ENCODE peak calls at places on chromosome 16, in nine cellular contexts. C is thoracic aorta, X is endodermal cell, R is transverse colon, V is prostate gland, U is tibial artery, N is A549, W is heart left ventricle, E is PC-9. O is an unnamed sample. For H3K9me3, the result is how much of the 10 kb centered on the place peaks cover.

GRCh38 chr16:3158498-3159314 is 23.9 kb downstream of the ZNF213 start:
- DNase-seq in C (peak), X (peak), R (peak), V (peak), U (peak), N (peak), W (peak), E (peak), O (peak)

GRCh38 chr16:11575223-11575589 is 11.5 kb downstream of the LITAF start:
- DNase-seq in C (no peak), X (no peak), R (no peak), V (no peak), U (no peak), N (no peak), W (no peak), E (no peak), O (no peak)

GRCh38 chr16:10242916-10243315 is 60.7 kb upstream of the GRIN2A start:
- DNase-seq in C (no peak), X (no peak), R (no peak), V (no peak), U (no peak), N (no peak), W (no peak), E (no peak), O (no peak)

GRCh38 chr16:79269211-79269863 is 331.2 kb downstream of the MAF start:
- DNase-seq in C (no peak), X (no peak), R (no peak), V (no peak), U (no peak), N (no peak), W (no peak), E (no peak), O (no peak)

GRCh38 chr16:15621456-15621855 is 21.5 kb downstream of the MARF1 start:
- DNase-seq in C (no peak), X (no peak), R (no peak), V (no peak), U (no peak), N (no peak), W (peak), E (no peak), O (no peak)

GRCh38 chr16:13120557-13120956 is 219.2 kb downstream of the SHISA9 start:
- DNase-seq in C (no peak), X (peak), R (no peak), V (no peak), U (no peak), N (no peak), W (no peak), E (no peak), O (no peak)

GRCh38 chr16:81767987-81768592 is 11.0 kb upstream of the PLCG2 start:
- DNase-seq in C (no peak), X (no peak), R (no peak), V (peak), U (no peak), N (peak), W (no peak), E (no peak), O (no peak)

GRCh38 chr16:87809150-87809902 is 43.5 kb upstream of the KLHDC4 start:
- DNase-seq in C (no peak), X (no peak), R (peak), V (no peak), U (no peak), N (no peak), W (no peak), E (no peak), O (peak)

GRCh38 chr16:26705346-26705745 is 361.4 kb upstream of the C16orf82 start:
- DNase-seq in C (no peak), X (no peak), R (no peak), V (no peak), U (no peak), N (no peak), W (no peak), E (no peak), O (no peak)

GRCh38 chr16:54774768-54775167 is 155.9 kb upstream of the IRX5 start:
- DNase-seq in C (no peak), X (no peak), R (no peak), V (no peak), U (no peak), N (no peak), W (no peak), E (no peak), O (no peak)

GRCh38 chr16:69503244-69503643 is 62.5 kb upstream of the NFAT5 start:
- DNase-seq in C (no peak), X (no peak), R (no peak), V (no peak), U (no peak), N (no peak), W (no peak), E (no peak), O (no peak)

GRCh38 chr16:3656491-3657468 is 2.3 kb downstream of the DNASE1 start:
- DNase-seq in C (no peak), X (peak), R (no peak), V (no peak), U (peak), N (no peak), W (peak), E (no peak), O (no peak)

GRCh38 chr16:31868701-31869167 is 4.9 kb upstream of the ZNF267 start:
- DNase-seq in C (peak), X (peak), R (peak), V (peak), U (peak), N (peak), W (peak), E (peak), O (peak)

GRCh38 chr16:51540259-51540658 is 389.2 kb upstream of the SALL1 start:
- DNase-seq in C (no peak), X (no peak), R (no peak), V (no peak), U (no peak), N (no peak), W (no peak), E (no peak), O (no peak)

GRCh38 chr16:25888873-25889272 is 197.1 kb downstream of the HS3ST4 start:
- DNase-seq in C (no peak), X (no peak), R (no peak), V (no peak), U (no peak), N (no peak), W (no peak), E (no peak), O (no peak)

GRCh38 chr16:5235119-5235518 is 137.5 kb upstream of the EEF2KMT start:
- DNase-seq in C (no peak), X (no peak), R (no peak), V (no peak), U (no peak), N (no peak), W (no peak), E (no peak), O (no peak)

GRCh38 chr16:58201163-58201562 is 3.3 kb upstream of the CSNK2A2 start:
- DNase-seq in C (no peak), X (peak), R (no peak), V (no peak), U (no peak), N (no peak), W (no peak), E (no peak), O (no peak)

GRCh38 chr16:81431554-81432353 is 12.9 kb upstream of the CMIP start:
- DNase-seq in C (no peak), X (no peak), R (no peak), V (no peak), U (no peak), N (no peak), W (peak), E (no peak), O (peak)

GRCh38 chr16:83027973-83028372 is 401.2 kb downstream of the CDH13 start:
- DNase-seq in C (no peak), X (no peak), R (no peak), V (no peak), U (no peak), N (no peak), W (no peak), E (no peak), O (no peak)

GRCh38 chr16:4461250-4462085 is 13.0 kb downstream of the NMRAL1 start:
- DNase-seq in C (no peak), X (peak), R (no peak), V (no peak), U (no peak), N (no peak), W (no peak), E (no peak), O (peak)

GRCh38 chr16:966035-966434 is 4.7 kb downstream of the LMF1 start:
- DNase-seq in C (no peak), X (no peak), R (no peak), V (no peak), U (no peak), N (no peak), W (peak), E (no peak), O (no peak)

GRCh38 chr16:69930117-69930776 is 20.9 kb upstream of the CLEC18A start:
- DNase-seq in C (no peak), X (peak), R (peak), V (peak), U (peak), N (peak), W (peak), E (no peak), O (peak)

GRCh38 chr16:4385066-4385788 is 13.6 kb downstream of the VASN start:
- DNase-seq in C (no peak), X (peak), R (no peak), V (no peak), U (peak), N (no peak), W (no peak), E (no peak), O (no peak)

GRCh38 chr16:77822656-77823055 is 34.3 kb downstream of the VAT1L start:
- DNase-seq in C (no peak), X (no peak), R (no peak), V (no peak), U (no peak), N (no peak), W (no peak), E (no peak), O (no peak)

GRCh38 chr16:58640949-58641348 is 11.3 kb upstream of the CNOT1 start:
- DNase-seq in C (no peak), X (no peak), R (no peak), V (no peak), U (no peak), N (no peak), W (no peak), E (no peak), O (no peak)

GRCh38 chr16:12503201-12503600 is 300.5 kb downstream of the CPPED1 start:
- DNase-seq in C (no peak), X (no peak), R (no peak), V (no peak), U (no peak), N (no peak), W (no peak), E (no peak), O (no peak)

GRCh38 chr16:27174007-27174406 is 29.3 kb upstream of the KDM8 start:
- DNase-seq in C (no peak), X (no peak), R (peak), V (peak), U (no peak), N (no peak), W (no peak), E (no peak), O (no peak)

GRCh38 chr16:27816561-27816960 is 247.0 kb downstream of the GSG1L start:
- DNase-seq in C (no peak), X (peak), R (no peak), V (no peak), U (no peak), N (no peak), W (no peak), E (no peak), O (no peak)

GRCh38 chr16:8299635-8300034 is 290.7 kb downstream of the TMEM114 start:
- DNase-seq in C (no peak), X (no peak), R (no peak), V (no peak), U (no peak), N (no peak), W (no peak), E (no peak), O (no peak)
- H3K9me3 ChIP-seq in C (under half), X (under half), R (under half), V (under half), U (under half), N (under half), W (under half), E (under half), O (under half)

DNA sequence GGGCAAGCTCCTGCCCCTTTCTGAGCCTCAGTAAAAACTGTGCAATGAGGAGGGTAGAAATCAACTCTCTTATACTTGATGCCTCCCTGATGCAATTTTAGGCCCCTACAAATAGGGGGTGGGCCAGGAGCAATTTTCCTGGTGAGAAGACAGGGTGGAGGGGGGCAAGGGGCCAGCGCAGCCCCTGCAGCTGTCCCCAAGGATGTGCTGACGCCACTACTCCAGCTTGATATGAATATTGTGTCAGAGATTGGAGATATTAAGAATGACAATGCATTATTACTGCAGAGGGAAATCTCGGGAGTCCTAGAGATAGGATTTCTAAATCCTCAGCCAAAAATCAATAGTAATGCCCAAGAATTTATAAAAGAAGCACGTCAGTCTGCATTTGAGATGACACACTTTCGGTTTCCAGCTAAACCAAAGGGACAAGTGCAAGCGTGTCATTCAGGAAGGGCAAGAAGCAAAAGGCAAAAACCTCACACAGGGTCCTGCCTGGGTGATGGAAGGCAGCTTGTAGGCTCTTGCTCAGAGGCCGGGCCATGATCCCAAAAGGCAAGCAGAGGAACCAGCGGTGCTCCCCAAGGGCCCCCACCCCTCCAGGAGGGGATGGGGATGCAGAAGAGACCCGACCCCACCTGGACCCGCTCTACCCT is 178.8 kb downstream of the C16orf78 start:
- DNase-seq in C (no peak), X (no peak), R (no peak), V (no peak), U (no peak), N (no peak), W (no peak), E (no peak), O (no peak)
- H3K27ac ChIP-seq in C (no peak), X (no peak), R (no peak), V (no peak), U (no peak), N (no peak), W (no peak), E (no peak), O (no peak)

DNA sequence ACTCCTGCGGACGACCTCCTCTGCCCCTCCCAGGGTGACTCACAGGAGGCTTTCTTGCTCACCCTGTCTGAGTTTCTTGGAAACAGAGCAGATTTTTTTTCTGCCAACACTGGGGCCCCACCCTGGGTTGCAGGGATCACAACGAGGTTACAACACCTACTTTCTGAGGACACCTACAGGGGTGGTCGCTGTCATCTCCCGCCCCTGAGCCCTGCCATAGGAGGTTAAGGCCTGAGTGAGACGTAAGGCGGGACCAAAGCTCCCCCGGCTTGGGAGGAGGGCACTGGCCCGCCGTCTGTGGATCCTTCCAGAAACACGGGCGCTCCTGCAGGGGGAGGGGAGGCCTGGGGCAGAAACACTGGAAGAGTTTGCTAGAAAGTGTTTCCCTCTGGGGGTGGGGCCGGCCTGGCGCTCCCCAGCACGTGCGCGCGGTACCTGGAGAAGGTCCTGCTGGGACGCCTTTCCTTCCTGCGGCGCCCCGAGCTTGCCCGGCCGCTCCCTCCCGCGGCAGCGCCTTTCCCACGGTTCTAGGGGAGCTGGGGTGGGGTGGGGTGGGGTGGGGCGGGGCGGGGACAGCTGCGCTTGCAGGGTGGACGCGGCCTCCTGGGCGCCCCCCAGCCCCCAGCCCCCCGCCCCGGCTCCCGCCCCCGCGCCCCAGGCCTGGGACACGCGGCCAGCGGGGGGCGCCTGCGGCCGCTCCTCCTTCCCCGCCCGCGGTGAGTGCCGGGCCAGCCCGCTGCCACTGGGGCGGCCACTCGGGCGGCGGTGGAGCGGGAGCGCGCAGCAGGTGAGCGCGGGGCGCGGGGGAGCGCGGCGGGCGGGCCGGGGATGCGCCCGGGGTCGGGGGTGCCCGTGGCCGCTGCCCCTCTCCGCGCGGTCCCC is 20.7 kb upstream of the ADCY7 start:
- DNase-seq in C (no peak), X (peak), R (peak), V (no peak), U (peak), N (peak), W (peak), E (peak), O (peak)
- TF ChIP-seq CTCF in C (no peak), X (peak), R (peak), V (no peak), U (no peak), N (peak), W (no peak), E (no peak), O (no peak)

DNA sequence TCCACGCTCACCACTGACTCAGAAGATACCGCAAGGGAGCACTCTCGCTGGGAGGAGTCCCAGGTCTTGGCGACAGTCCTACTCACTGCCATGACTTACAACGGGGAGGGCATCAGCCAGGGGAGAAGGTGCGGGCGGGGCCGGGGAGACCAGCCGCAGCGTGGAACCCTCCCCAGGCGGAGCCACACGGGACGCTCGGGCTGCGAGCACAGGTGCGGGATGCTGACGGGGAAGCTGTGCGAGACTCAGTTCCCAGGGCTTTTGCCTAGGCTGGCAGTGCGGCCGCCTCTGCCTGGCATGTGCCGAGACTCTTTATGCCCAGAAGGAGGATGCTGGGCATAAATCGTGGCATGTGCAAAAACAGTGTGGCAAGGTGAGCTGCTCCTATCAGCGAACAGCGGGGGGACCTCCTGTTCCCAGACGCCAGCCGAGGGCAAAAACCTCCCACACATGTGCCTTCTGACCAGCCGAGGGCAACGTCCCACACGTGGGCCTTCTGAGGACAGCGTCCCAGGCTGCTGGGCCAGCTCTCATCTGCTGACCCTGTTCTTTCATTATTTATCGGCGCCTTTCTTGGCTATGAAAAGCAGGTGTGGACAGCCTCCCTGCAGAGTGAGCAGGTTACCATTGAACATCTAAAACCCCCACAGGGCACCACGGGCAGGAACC is 6.1 kb downstream of the GALNS start:
- DNase-seq in C (no peak), X (no peak), R (no peak), V (no peak), U (no peak), N (no peak), W (no peak), E (no peak), O (no peak)
- H3K9me3 ChIP-seq in C (under half), X (under half), R (under half), V (under half), U (under half), N (under half), W (under half), E (under half), O (under half)

GRCh38 chr16:17469742-17470001 is 1.1 kb downstream of the XYLT1 start:
- DNase-seq in C (no peak), X (peak), R (no peak), V (no peak), U (no peak), N (no peak), W (no peak), E (no peak), O (no peak)
- H3K27ac ChIP-seq in C (no peak), X (no peak), R (peak), V (peak), U (peak), N (peak), W (no peak), E (no peak), O (no peak)

GRCh38 chr16:56683424-56684162 is 1.3 kb downstream of the MT1X start:
- DNase-seq in C (no peak), X (peak), R (no peak), V (no peak), U (no peak), N (no peak), W (no peak), E (no peak), O (no peak)
- TF ChIP-seq CTCF in C (no peak), X (peak), R (no peak), V (no peak), U (no peak), N (no peak), W (no peak), E (no peak), O (no peak)

GRCh38 chr16:85288869-85289660 is 176.8 kb upstream of the CIBAR2 start:
- DNase-seq in C (no peak), X (no peak), R (no peak), V (no peak), U (no peak), N (no peak), W (no peak), E (no peak), O (no peak)

GRCh38 chr16:85290626-85291301 is 178.5 kb upstream of the CIBAR2 start:
- DNase-seq in C (no peak), X (no peak), R (no peak), V (no peak), U (no peak), N (no peak), W (no peak), E (no peak), O (no peak)

GRCh38 chr16:85293899-85294642 is 181.8 kb upstream of the CIBAR2 start:
- DNase-seq in C (no peak), X (no peak), R (no peak), V (no peak), U (no peak), N (no peak), W (no peak), E (no peak), O (no peak)

GRCh38 chr16:85289760-85290625 is 177.7 kb upstream of the CIBAR2 start:
- DNase-seq in C (no peak), X (no peak), R (no peak), V (no peak), U (no peak), N (no peak), W (no peak), E (no peak), O (no peak)

GRCh38 chr16:85291302-85292148 is 179.3 kb upstream of the CIBAR2 start:
- DNase-seq in C (no peak), X (no peak), R (peak), V (no peak), U (no peak), N (no peak), W (peak), E (no peak), O (no peak)
- H3K9me3 ChIP-seq in C (under half), X (under half), R (under half), V (under half), U (under half), N (under half), W (under half), E (under half), O (under half)

DNA sequence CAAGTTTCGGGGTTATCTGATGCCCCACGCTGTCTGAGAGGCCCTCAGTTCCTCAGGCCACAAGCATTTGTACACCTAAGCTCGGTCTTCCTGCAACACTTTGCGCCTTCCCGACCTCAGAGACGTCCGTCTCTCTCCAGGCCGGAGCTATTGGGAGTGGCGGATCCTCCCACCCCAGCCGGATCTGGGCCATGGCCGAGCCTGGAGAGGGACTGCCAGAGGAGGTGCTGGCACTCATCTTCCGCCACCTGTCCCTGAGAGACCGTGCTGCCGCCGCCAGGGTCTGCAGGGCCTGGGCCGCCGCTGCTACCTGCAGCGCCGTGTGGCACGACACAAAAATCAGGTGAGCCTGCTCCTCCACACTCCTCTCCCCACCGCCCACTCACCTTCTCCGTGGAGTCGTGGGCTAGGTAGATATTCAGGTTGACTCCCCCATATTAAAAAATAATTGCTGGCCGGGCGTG is 1.9 kb downstream of the FBXL8 start:
- DNase-seq in C (no peak), X (peak), R (no peak), V (peak), U (no peak), N (no peak), W (peak), E (no peak), O (no peak)
- H3K27ac ChIP-seq in C (no peak), X (no peak), R (no peak), V (peak), U (no peak), N (no peak), W (peak), E (no peak), O (no peak)

GRCh38 chr16:89476811-89477261 is 13.5 kb downstream of the ANKRD11 start:
- DNase-seq in C (no peak), X (no peak), R (no peak), V (no peak), U (no peak), N (no peak), W (no peak), E (no peak), O (no peak)
- TF ChIP-seq CTCF in C (no peak), X (no peak), R (no peak), V (no peak), U (no peak), N (no peak), W (no peak), E (no peak), O (no peak)